ENCODE peak calls at places on chromosomes 5 and 9, in eight cellular contexts. N, I, O, K, V, W, P and U are unnamed samples.

GRCh38 chr5:83827111-83827541 is 106.5 kb upstream of the HAPLN1 start:
- DNase-seq in N (no peak), I (no peak), O (no peak), K (no peak), V (no peak), W (no peak), P (no peak), U (no peak)

GRCh38 chr9:34991833-34992375 is 2.4 kb downstream of the DNAJB5 start:
- DNase-seq in N (no peak), I (peak), O (no peak), K (peak), V (no peak), W (no peak), P (peak), U (no peak)

GRCh38 chr5:141628175-141628788 is 8.4 kb downstream of the HDAC3 start:
- DNase-seq in N (no peak), I (no peak), O (peak), K (no peak), V (no peak), W (no peak), P (no peak), U (no peak)

GRCh38 chr9:100011062-100011681 is 87.6 kb downstream of the ERP44 start:
- DNase-seq in N (no peak), I (peak), O (peak), K (peak), V (peak), W (no peak), P (peak), U (no peak)

GRCh38 chr9:2889023-2889422 is 45.1 kb upstream of the PUM3 start:
- DNase-seq in N (no peak), I (no peak), O (no peak), K (no peak), V (no peak), W (no peak), P (no peak), U (no peak)

GRCh38 chr5:130836729-130837660 is 328.1 kb downstream of the HINT1 start:
- DNase-seq in N (no peak), I (no peak), O (no peak), K (no peak), V (no peak), W (no peak), P (no peak), U (no peak)

GRCh38 chr5:172395483-172395882 is 58.8 kb downstream of the SH3PXD2B start:
- DNase-seq in N (no peak), I (no peak), O (no peak), K (no peak), V (no peak), W (no peak), P (no peak), U (no peak)

GRCh38 chr5:68747077-68747420 is 346.8 kb upstream of the SLC30A5 start:
- DNase-seq in N (no peak), I (no peak), O (no peak), K (no peak), V (no peak), W (no peak), P (no peak), U (no peak)

GRCh38 chr9:94826644-94827410 is 100.3 kb downstream of the AOPEP start:
- DNase-seq in N (no peak), I (no peak), O (no peak), K (no peak), V (no peak), W (peak), P (no peak), U (no peak)

GRCh38 chr5:122909470-122910100 is 64.2 kb downstream of the SNX24 start:
- DNase-seq in N (no peak), I (no peak), O (no peak), K (no peak), V (no peak), W (no peak), P (no peak), U (no peak)